ENCODE peak calls at places on chromosome 4, in ten cellular contexts. D, B, F, M, Z, R, H, C, T and P are unnamed samples.

GRCh38 chr4:130359537-130359936 is 1263.6 kb downstream of the C4orf33 start:
- DNase-seq in D (no peak), B (no peak), F (no peak), M (no peak), Z (peak; percentile 9), R (no peak), H (no peak), C (peak; percentile 10), T (peak; percentile 26), P (no peak)

GRCh38 chr4:79650794-79651431 is 242.9 kb upstream of the GK2 start:
- DNase-seq in D (no peak), B (no peak), F (no peak), M (no peak), Z (peak; percentile 13), R (no peak), H (no peak), C (no peak), T (peak; percentile 2), P (no peak)

GRCh38 chr4:112029642-112030235 is 115.5 kb upstream of the FAM241A start:
- DNase-seq in D (no peak), B (no peak), F (no peak), M (no peak), Z (no peak), R (no peak), H (no peak), C (no peak), T (no peak), P (no peak)

GRCh38 chr4:13963601-13964000 is 336.1 kb upstream of the BOD1L1 start:
- DNase-seq in D (no peak), B (no peak), F (no peak), M (no peak), Z (no peak), R (no peak), H (no peak), C (no peak), T (peak; percentile 65), P (no peak)

GRCh38 chr4:42339935-42340406 is 57.3 kb upstream of the SHISA3 start:
- DNase-seq in D (no peak), B (no peak), F (no peak), M (no peak), Z (no peak), R (no peak), H (peak; percentile 66), C (no peak), T (no peak), P (no peak)

GRCh38 chr4:40003986-40004385 is 26.3 kb upstream of the PDS5A start:
- DNase-seq in D (no peak), B (no peak), F (no peak), M (no peak), Z (no peak), R (no peak), H (no peak), C (peak; percentile 25), T (no peak), P (no peak)

GRCh38 chr4:173538148-173538902 is 8.3 kb upstream of the HAND2 start:
- DNase-seq in D (no peak), B (no peak), F (no peak), M (no peak), Z (no peak), R (no peak), H (peak; percentile 77), C (no peak), T (no peak), P (no peak)

GRCh38 chr4:15149234-15149841 is 147.1 kb downstream of the CPEB2 start:
- DNase-seq in D (no peak), B (no peak), F (no peak), M (no peak), Z (no peak), R (no peak), H (no peak), C (no peak), T (no peak), P (no peak)

GRCh38 chr4:147927377-147928137 is 195.7 kb downstream of the ARHGAP10 start:
- DNase-seq in D (no peak), B (no peak), F (no peak), M (no peak), Z (no peak), R (no peak), H (no peak), C (no peak), T (peak; percentile 52), P (no peak)

GRCh38 chr4:25827897-25828296 is 34.9 kb downstream of the SEL1L3 start:
- DNase-seq in D (no peak), B (no peak), F (no peak), M (no peak), Z (no peak), R (no peak), H (no peak), C (no peak), T (no peak), P (no peak)

GRCh38 chr4:118954246-118954645 is 65.6 kb downstream of the SYNPO2 start:
- DNase-seq in D (no peak), B (no peak), F (no peak), M (no peak), Z (no peak), R (no peak), H (no peak), C (peak; percentile 7), T (no peak), P (no peak)

GRCh38 chr4:37573566-37573965 is 112.6 kb downstream of the RELL1 start:
- DNase-seq in D (no peak), B (no peak), F (no peak), M (no peak), Z (no peak), R (no peak), H (no peak), C (no peak), T (no peak), P (no peak)

GRCh38 chr4:185335579-185335978 is 60.1 kb downstream of the LRP2BP start:
- DNase-seq in D (no peak), B (no peak), F (no peak), M (no peak), Z (no peak), R (no peak), H (no peak), C (no peak), T (no peak), P (no peak)

GRCh38 chr4:134848681-134849080 is 647.1 kb upstream of the PABPC4L start:
- DNase-seq in D (no peak), B (no peak), F (no peak), M (no peak), Z (no peak), R (no peak), H (no peak), C (no peak), T (no peak), P (no peak)

GRCh38 chr4:55424791-55425190 is 29.0 kb downstream of the TMEM165 start:
- DNase-seq in D (no peak), B (no peak), F (no peak), M (no peak), Z (no peak), R (no peak), H (no peak), C (no peak), T (no peak), P (no peak)

GRCh38 chr4:88187766-88188165 is 29.3 kb upstream of the ABCG2 start:
- DNase-seq in D (no peak), B (no peak), F (no peak), M (no peak), Z (no peak), R (no peak), H (no peak), C (no peak), T (no peak), P (no peak)

GRCh38 chr4:95360256-95360903 is 188.4 kb downstream of the UNC5C start:
- DNase-seq in D (no peak), B (no peak), F (no peak), M (no peak), Z (no peak), R (no peak), H (no peak), C (no peak), T (no peak), P (no peak)

GRCh38 chr4:148238797-148239196 is 203.4 kb downstream of the NR3C2 start:
- DNase-seq in D (no peak), B (no peak), F (no peak), M (no peak), Z (no peak), R (no peak), H (no peak), C (no peak), T (no peak), P (no peak)

GRCh38 chr4:152007108-152007507 is 246.3 kb upstream of the GATB start:
- DNase-seq in D (no peak), B (no peak), F (no peak), M (no peak), Z (no peak), R (no peak), H (no peak), C (peak; percentile 51), T (no peak), P (no peak)

GRCh38 chr4:80989921-80990544 is 40.5 kb upstream of the BMP3 start:
- DNase-seq in D (peak; percentile 16), B (no peak), F (no peak), M (no peak), Z (peak; percentile 35), R (no peak), H (no peak), C (peak; percentile 13), T (peak; percentile 48), P (no peak)

GRCh38 chr4:83358410-83358809 is 23.8 kb upstream of the HPSE start:
- DNase-seq in D (no peak), B (no peak), F (no peak), M (no peak), Z (peak; percentile 64), R (no peak), H (no peak), C (no peak), T (peak; percentile 27), P (no peak)

GRCh38 chr4:27178066-27178465 is 317.4 kb downstream of the STIM2 start:
- DNase-seq in D (no peak), B (no peak), F (no peak), M (no peak), Z (no peak), R (no peak), H (no peak), C (no peak), T (no peak), P (no peak)

GRCh38 chr4:77015390-77015789 is 60.4 kb downstream of the CCNI start:
- DNase-seq in D (no peak), B (no peak), F (no peak), M (no peak), Z (no peak), R (no peak), H (no peak), C (no peak), T (no peak), P (no peak)

GRCh38 chr4:115433501-115433900 is 320.1 kb upstream of the NDST4 start:
- DNase-seq in D (no peak), B (no peak), F (no peak), M (no peak), Z (no peak), R (no peak), H (no peak), C (no peak), T (no peak), P (no peak)

GRCh38 chr4:68299492-68300457 is 50.1 kb downstream of the YTHDC1 start:
- DNase-seq in D (no peak), B (no peak), F (no peak), M (no peak), Z (no peak), R (no peak), H (no peak), C (no peak), T (no peak), P (no peak)

GRCh38 chr4:94127707-94128328 is 79.8 kb upstream of the SMARCAD1 start:
- DNase-seq in D (no peak), B (no peak), F (no peak), M (no peak), Z (peak; percentile 50), R (no peak), H (no peak), C (no peak), T (peak; percentile 9), P (no peak)

GRCh38 chr4:10584042-10584441 is 100.5 kb downstream of the CLNK start:
- DNase-seq in D (no peak), B (no peak), F (no peak), M (no peak), Z (peak; percentile 25), R (no peak), H (no peak), C (no peak), T (peak; percentile 48), P (no peak)

GRCh38 chr4:56183344-56183959 is 203.8 kb downstream of the AASDH start:
- DNase-seq in D (no peak), B (no peak), F (no peak), M (no peak), Z (no peak), R (no peak), H (no peak), C (peak; percentile 12), T (no peak), P (no peak)